ENCODE peak calls at places on chromosomes 11 and 22, in six cellular contexts. H is right lobe of liver; C is AG08396; Z is NCI-H460; S is stimulated activated CD4-positive, alpha-beta T cell treated with anti-CD3 and anti-CD28 coated beads, TNF-alpha, amount 100 ng/mL, for 24 hours; V is DMS53. B is an unnamed sample.

GRCh38 chr22:33386270-33386669 is 328.1 kb upstream of the SYN3 start:
- DNase-seq in Z (no peak), H (no peak), C (no peak), V (no peak), S (no peak), B (no peak)

GRCh38 chr11:70551323-70552166 is 153.2 kb downstream of the CTTN start:
- DNase-seq in V (no peak), S (no peak), C (peak), H (no peak), Z (no peak), B (no peak)

GRCh38 chr11:73003083-73003482 is 139.0 kb downstream of the FCHSD2 start:
- DNase-seq in H (no peak), C (no peak), S (no peak), Z (no peak), V (no peak), B (no peak)

GRCh38 chr11:5865826-5866225 is 8.3 kb upstream of the OR52E8 start:
- DNase-seq in Z (no peak), V (no peak), C (no peak), S (no peak), H (no peak), B (no peak)

GRCh38 chr22:35409783-35410662 is 10.1 kb downstream of the MCM5 start:
- DNase-seq in S (no peak), C (no peak), H (peak), Z (no peak), V (peak), B (no peak)

GRCh38 chr11:12044799-12045198 is 36.4 kb upstream of the DKK3 start:
- DNase-seq in S (no peak), V (peak), Z (no peak), H (no peak), C (no peak), B (no peak)

GRCh38 chr11:104799251-104799650 is 99.0 kb downstream of the CASP12 start:
- DNase-seq in Z (no peak), S (no peak), V (no peak), H (no peak), C (no peak), B (no peak)

GRCh38 chr11:120832609-120833221 is 191.2 kb upstream of the TBCEL start:
- DNase-seq in S (no peak), C (no peak), V (no peak), Z (no peak), H (no peak), B (no peak)

GRCh38 chr11:36425593-36426206 is 84.4 kb downstream of the TRAF6 start:
- DNase-seq in Z (no peak), V (no peak), H (no peak), C (no peak), S (no peak), B (no peak)

GRCh38 chr22:22684605-22685561 is 40.5 kb downstream of the GGTLC2 start:
- DNase-seq in V (peak), S (peak), H (peak), C (no peak), Z (no peak), B (no peak)

GRCh38 chr11:79321282-79321681 is 119.5 kb downstream of the TENM4 start:
- DNase-seq in H (no peak), V (no peak), Z (no peak), S (no peak), C (peak), B (no peak)

GRCh38 chr11:129117595-129118350 is 74.4 kb downstream of the ARHGAP32 start:
- DNase-seq in V (peak), S (peak), Z (peak), C (peak), H (no peak), B (peak)

GRCh38 chr11:44324787-44325525 is 15.0 kb upstream of the ALX4 start:
- DNase-seq in H (no peak), S (no peak), V (peak), Z (no peak), C (no peak), B (no peak)

GRCh38 chr11:61027141-61027840 is 55.8 kb downstream of the CD6 start:
- DNase-seq in V (no peak), C (no peak), S (no peak), Z (no peak), H (no peak), B (no peak)

GRCh38 chr11:73268671-73269271 is 3.4 kb upstream of the P2RY6 start:
- DNase-seq in Z (no peak), H (no peak), C (no peak), S (no peak), V (no peak), B (no peak)

GRCh38 chr11:92026664-92027063 is 198.0 kb upstream of the FAT3 start:
- DNase-seq in Z (no peak), C (no peak), V (no peak), S (no peak), H (no peak), B (no peak)

GRCh38 chr22:49691256-49691655 is 136.4 kb downstream of the BRD1 start:
- DNase-seq in Z (no peak), H (no peak), V (no peak), C (no peak), S (no peak), B (no peak)

GRCh38 chr11:2693271-2693833 is 6.4 kb downstream of the KCNQ1OT1 start:
- DNase-seq in C (no peak), H (no peak), V (no peak), Z (no peak), S (no peak), B (no peak)

GRCh38 chr22:38267086-38267485 is 5.7 kb downstream of the TMEM184B start:
- DNase-seq in S (peak), H (no peak), Z (no peak), C (no peak), V (no peak), B (no peak)

GRCh38 chr22:16964366-16964765 is 43.7 kb downstream of the GAB4 start:
- DNase-seq in Z (no peak), V (no peak), H (no peak), S (no peak), C (no peak), B (no peak)

GRCh38 chr22:22408731-22409696 is 99.5 kb downstream of the ZNF280B start:
- DNase-seq in S (no peak), H (no peak), Z (peak), V (peak), C (peak), B (no peak)

B was measured in non-pigmented ciliary epithelial cell.